ENCODE peak calls at places on chromosomes 16 and 17, in five cellular contexts. One of them, this sample, is unnamed.

GRCh38 chr16:84633622-84634021 is 14.7 kb upstream of the KLHL36 start:
- DNase-seq in transverse colon: no peak
- DNase-seq in dorsolateral prefrontal cortex: no peak
- DNase-seq in choroid plexus epithelial cell: peak
- DNase-seq in colonic mucosa: no peak
- DNase-seq in this sample: peak

GRCh38 chr16:86665319-86665675 is 86.9 kb downstream of the FOXL1 start:
- DNase-seq in transverse colon: no peak
- DNase-seq in dorsolateral prefrontal cortex: no peak
- DNase-seq in colonic mucosa: no peak
- DNase-seq in choroid plexus epithelial cell: peak
- DNase-seq in this sample: peak

GRCh38 chr17:57819273-57819672 is 30.6 kb downstream of the MRPS23 start:
- DNase-seq in transverse colon: no peak
- DNase-seq in colonic mucosa: no peak
- DNase-seq in choroid plexus epithelial cell: no peak
- DNase-seq in dorsolateral prefrontal cortex: no peak
- DNase-seq in this sample: no peak

GRCh38 chr16:2244926-2245795 is 6.2 kb downstream of the ECI1 start:
- DNase-seq in colonic mucosa: no peak
- DNase-seq in dorsolateral prefrontal cortex: no peak
- DNase-seq in choroid plexus epithelial cell: no peak
- DNase-seq in transverse colon: no peak
- DNase-seq in this sample: no peak

GRCh38 chr16:2977440-2977839 is 2.8 kb downstream of the PKMYT1 start:
- DNase-seq in choroid plexus epithelial cell: no peak
- DNase-seq in transverse colon: peak
- DNase-seq in dorsolateral prefrontal cortex: no peak
- DNase-seq in colonic mucosa: peak
- DNase-seq in this sample: no peak

GRCh38 chr16:65123846-65124513 is 2.1 kb upstream of the CDH11 start:
- DNase-seq in colonic mucosa: peak
- DNase-seq in transverse colon: no peak
- DNase-seq in dorsolateral prefrontal cortex: no peak
- DNase-seq in choroid plexus epithelial cell: peak
- DNase-seq in this sample: no peak

GRCh38 chr17:39194985-39195524 is 2.4 kb downstream of the CACNB1 start:
- DNase-seq in transverse colon: no peak
- DNase-seq in colonic mucosa: no peak
- DNase-seq in choroid plexus epithelial cell: no peak
- DNase-seq in dorsolateral prefrontal cortex: peak
- DNase-seq in this sample: no peak

GRCh38 chr17:378068-378467 is 25.5 kb upstream of the RPH3AL start:
- DNase-seq in choroid plexus epithelial cell: no peak
- DNase-seq in dorsolateral prefrontal cortex: no peak
- DNase-seq in transverse colon: no peak
- DNase-seq in colonic mucosa: no peak
- DNase-seq in this sample: no peak

GRCh38 chr17:39166437-39167335 is 725 bp upstream of the ARL5C start:
- DNase-seq in transverse colon: no peak
- DNase-seq in colonic mucosa: no peak
- DNase-seq in choroid plexus epithelial cell: no peak
- DNase-seq in dorsolateral prefrontal cortex: no peak
- DNase-seq in this sample: no peak

GRCh38 chr17:59479141-59479540 is 86.3 kb upstream of the DHX40 start:
- DNase-seq in transverse colon: no peak
- DNase-seq in dorsolateral prefrontal cortex: no peak
- DNase-seq in colonic mucosa: no peak
- DNase-seq in choroid plexus epithelial cell: no peak
- DNase-seq in this sample: no peak

GRCh38 chr16:56824335-56824734 is 40.7 kb upstream of the SLC12A3 start:
- DNase-seq in transverse colon: peak
- DNase-seq in choroid plexus epithelial cell: peak
- DNase-seq in dorsolateral prefrontal cortex: peak
- DNase-seq in colonic mucosa: peak
- DNase-seq in this sample: no peak

GRCh38 chr17:28579526-28579925 is 2.8 kb upstream of the ALDOC start:
- DNase-seq in colonic mucosa: no peak
- DNase-seq in choroid plexus epithelial cell: no peak
- DNase-seq in transverse colon: no peak
- DNase-seq in dorsolateral prefrontal cortex: no peak
- DNase-seq in this sample: no peak

GRCh38 chr17:80486692-80487091 is 10.3 kb upstream of the NPTX1 start:
- DNase-seq in choroid plexus epithelial cell: no peak
- DNase-seq in dorsolateral prefrontal cortex: no peak
- DNase-seq in colonic mucosa: no peak
- DNase-seq in transverse colon: no peak
- DNase-seq in this sample: no peak

GRCh38 chr17:44919885-44920564 is 4.7 kb upstream of the GFAP start:
- DNase-seq in transverse colon: peak
- DNase-seq in dorsolateral prefrontal cortex: peak
- DNase-seq in colonic mucosa: peak
- DNase-seq in choroid plexus epithelial cell: peak
- DNase-seq in this sample: peak

GRCh38 chr16:22216191-22216831 is 10.2 kb downstream of the EEF2K start:
- DNase-seq in transverse colon: no peak
- DNase-seq in colonic mucosa: no peak
- DNase-seq in choroid plexus epithelial cell: no peak
- DNase-seq in dorsolateral prefrontal cortex: peak
- DNase-seq in this sample: peak

GRCh38 chr17:72388765-72389473 is 268.1 kb downstream of the SOX9 start:
- DNase-seq in dorsolateral prefrontal cortex: no peak
- DNase-seq in transverse colon: no peak
- DNase-seq in choroid plexus epithelial cell: no peak
- DNase-seq in colonic mucosa: no peak
- DNase-seq in this sample: no peak

GRCh38 chr16:27228621-27229501 is 25.5 kb downstream of the KDM8 start:
- DNase-seq in dorsolateral prefrontal cortex: no peak
- DNase-seq in choroid plexus epithelial cell: no peak
- DNase-seq in transverse colon: no peak
- DNase-seq in colonic mucosa: no peak
- DNase-seq in this sample: no peak

GRCh38 chr17:78645421-78646295 is 68.5 kb upstream of the DNAH17 start:
- DNase-seq in dorsolateral prefrontal cortex: peak
- DNase-seq in colonic mucosa: peak
- DNase-seq in transverse colon: peak
- DNase-seq in choroid plexus epithelial cell: peak
- DNase-seq in this sample: peak

GRCh38 chr16:66487580-66488235 is 60.6 kb downstream of the BEAN1 start:
- DNase-seq in dorsolateral prefrontal cortex: peak
- DNase-seq in colonic mucosa: no peak
- DNase-seq in transverse colon: no peak
- DNase-seq in choroid plexus epithelial cell: peak
- DNase-seq in this sample: no peak

GRCh38 chr17:58202859-58203258 is 10.3 kb downstream of the EPX start:
- DNase-seq in colonic mucosa: no peak
- DNase-seq in transverse colon: no peak
- DNase-seq in dorsolateral prefrontal cortex: no peak
- DNase-seq in choroid plexus epithelial cell: no peak
- DNase-seq in this sample: no peak

GRCh38 chr16:61014869-61015268 is 1021.4 kb downstream of the CDH8 start:
- DNase-seq in dorsolateral prefrontal cortex: no peak
- DNase-seq in choroid plexus epithelial cell: no peak
- DNase-seq in transverse colon: no peak
- DNase-seq in colonic mucosa: no peak
- DNase-seq in this sample: no peak

GRCh38 chr17:62109378-62109902 is 44.4 kb upstream of the MED13 start:
- DNase-seq in choroid plexus epithelial cell: peak
- DNase-seq in transverse colon: peak
- DNase-seq in dorsolateral prefrontal cortex: no peak
- DNase-seq in colonic mucosa: peak
- DNase-seq in this sample: peak

GRCh38 chr17:16925461-16926060 is 46.4 kb downstream of the TNFRSF13B start:
- DNase-seq in transverse colon: peak
- DNase-seq in colonic mucosa: no peak
- DNase-seq in dorsolateral prefrontal cortex: no peak
- DNase-seq in choroid plexus epithelial cell: no peak
- DNase-seq in this sample: no peak

GRCh38 chr16:69406780-69407331 is 17.6 kb upstream of the CYB5B start:
- DNase-seq in choroid plexus epithelial cell: no peak
- DNase-seq in dorsolateral prefrontal cortex: no peak
- DNase-seq in colonic mucosa: no peak
- DNase-seq in transverse colon: no peak
- DNase-seq in this sample: no peak

GRCh38 chr16:86018487-86018886 is 119.5 kb downstream of the IRF8 start:
- DNase-seq in dorsolateral prefrontal cortex: no peak
- DNase-seq in choroid plexus epithelial cell: peak
- DNase-seq in transverse colon: peak
- DNase-seq in colonic mucosa: peak
- DNase-seq in this sample: peak

GRCh38 chr17:78366109-78366848 is 6.4 kb upstream of the SOCS3 start:
- DNase-seq in transverse colon: no peak
- DNase-seq in choroid plexus epithelial cell: peak
- DNase-seq in colonic mucosa: no peak
- DNase-seq in dorsolateral prefrontal cortex: no peak
- DNase-seq in this sample: no peak

GRCh38 chr16:4176794-4177438 is 60.7 kb upstream of the ADCY9 start:
- DNase-seq in dorsolateral prefrontal cortex: peak
- DNase-seq in choroid plexus epithelial cell: peak
- DNase-seq in transverse colon: peak
- DNase-seq in colonic mucosa: no peak
- DNase-seq in this sample: peak

GRCh38 chr17:39979021-39979660 is 1.5 kb upstream of the PSMD3 start:
- DNase-seq in choroid plexus epithelial cell: peak
- DNase-seq in colonic mucosa: no peak
- DNase-seq in transverse colon: no peak
- DNase-seq in dorsolateral prefrontal cortex: no peak
- DNase-seq in this sample: peak

GRCh38 chr17:61635913-61636432 is 45.0 kb upstream of the NACA2 start:
- DNase-seq in choroid plexus epithelial cell: peak
- DNase-seq in colonic mucosa: peak
- DNase-seq in transverse colon: peak
- DNase-seq in dorsolateral prefrontal cortex: no peak
- DNase-seq in this sample: peak

GRCh38 chr16:12065866-12066545 is 89.5 kb downstream of the SNX29 start:
- DNase-seq in dorsolateral prefrontal cortex: no peak
- DNase-seq in choroid plexus epithelial cell: no peak
- DNase-seq in transverse colon: no peak
- DNase-seq in colonic mucosa: no peak
- DNase-seq in this sample: no peak

DNA sequence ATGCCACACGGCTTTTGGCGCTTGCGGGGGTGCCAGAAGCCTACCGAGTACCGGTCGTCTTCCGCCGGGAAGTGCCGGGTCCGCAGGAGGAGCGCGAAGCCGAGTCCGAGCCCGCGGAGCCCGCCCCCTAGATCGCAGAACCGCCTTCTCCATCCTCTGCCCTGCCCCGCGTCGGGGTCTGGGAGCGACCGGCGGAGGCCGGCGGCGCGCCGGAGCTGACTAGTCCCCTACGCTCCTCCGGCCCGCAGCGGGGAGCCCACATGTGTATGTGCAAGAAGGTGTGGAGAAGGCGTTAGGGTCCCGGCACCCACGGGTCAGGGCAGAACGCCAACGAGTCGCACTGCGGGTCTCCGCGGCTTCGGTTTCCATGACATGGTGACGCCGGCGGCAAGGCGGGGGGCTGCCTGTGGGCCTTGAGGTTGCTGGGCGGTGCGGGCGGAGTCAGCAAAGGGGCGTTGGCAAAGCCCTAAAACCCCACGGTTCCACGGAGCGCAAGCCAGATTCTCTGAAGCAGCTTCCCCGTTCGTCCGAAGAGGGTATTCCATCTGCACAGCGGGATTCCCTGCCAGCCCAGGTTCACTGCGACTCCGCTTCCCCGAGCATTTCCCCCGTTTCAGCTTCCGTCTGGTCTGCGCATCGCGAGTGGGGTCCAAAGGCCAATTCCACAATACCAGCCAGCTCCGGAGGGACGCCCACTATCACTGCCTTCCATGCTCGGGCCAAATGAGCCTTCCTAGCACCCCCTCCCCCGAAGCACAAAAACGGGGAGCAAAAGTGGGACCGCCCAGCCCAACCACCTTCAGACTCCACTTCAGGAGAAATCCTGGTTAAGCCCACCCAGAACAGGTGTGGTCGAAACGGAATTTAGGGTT is 2.3 kb upstream of the LHX1 start:
- DNase-seq in transverse colon: no peak
- DNase-seq in colonic mucosa: no peak
- DNase-seq in dorsolateral prefrontal cortex: no peak
- DNase-seq in choroid plexus epithelial cell: no peak
- DNase-seq in this sample: no peak
- H3K4me3 ChIP-seq in transverse colon: no peak
- H3K4me3 ChIP-seq in colonic mucosa: no peak
- H3K4me3 ChIP-seq in dorsolateral prefrontal cortex: no peak
- H3K4me3 ChIP-seq in choroid plexus epithelial cell: no peak
- H3K4me3 ChIP-seq in this sample: no peak

GRCh38 chr17:66448008-66448644 is 145.7 kb downstream of the PRKCA start:
- DNase-seq in colonic mucosa: no peak
- DNase-seq in dorsolateral prefrontal cortex: no peak
- DNase-seq in choroid plexus epithelial cell: no peak
- DNase-seq in transverse colon: no peak
- DNase-seq in this sample: no peak

GRCh38 chr17:66450857-66451158 is 148.4 kb downstream of the PRKCA start:
- DNase-seq in dorsolateral prefrontal cortex: no peak
- DNase-seq in colonic mucosa: no peak
- DNase-seq in transverse colon: no peak
- DNase-seq in choroid plexus epithelial cell: no peak
- DNase-seq in this sample: no peak

GRCh38 chr17:66449418-66449977 is 147.1 kb downstream of the PRKCA start:
- DNase-seq in colonic mucosa: no peak
- DNase-seq in transverse colon: no peak
- DNase-seq in dorsolateral prefrontal cortex: no peak
- DNase-seq in choroid plexus epithelial cell: no peak
- DNase-seq in this sample: no peak

GRCh38 chr17:66450008-66450856 is 147.8 kb downstream of the PRKCA start:
- DNase-seq in choroid plexus epithelial cell: peak
- DNase-seq in colonic mucosa: no peak
- DNase-seq in transverse colon: no peak
- DNase-seq in dorsolateral prefrontal cortex: no peak
- DNase-seq in this sample: no peak

GRCh38 chr17:66451188-66452149 is 149.1 kb downstream of the PRKCA start:
- DNase-seq in dorsolateral prefrontal cortex: no peak
- DNase-seq in colonic mucosa: peak
- DNase-seq in choroid plexus epithelial cell: no peak
- DNase-seq in transverse colon: peak
- DNase-seq in this sample: no peak
- TF ChIP-seq CTCF in dorsolateral prefrontal cortex: no peak
- TF ChIP-seq CTCF in colonic mucosa: peak
- TF ChIP-seq CTCF in choroid plexus epithelial cell: peak
- TF ChIP-seq CTCF in transverse colon: peak
- TF ChIP-seq CTCF in this sample: peak

DNA sequence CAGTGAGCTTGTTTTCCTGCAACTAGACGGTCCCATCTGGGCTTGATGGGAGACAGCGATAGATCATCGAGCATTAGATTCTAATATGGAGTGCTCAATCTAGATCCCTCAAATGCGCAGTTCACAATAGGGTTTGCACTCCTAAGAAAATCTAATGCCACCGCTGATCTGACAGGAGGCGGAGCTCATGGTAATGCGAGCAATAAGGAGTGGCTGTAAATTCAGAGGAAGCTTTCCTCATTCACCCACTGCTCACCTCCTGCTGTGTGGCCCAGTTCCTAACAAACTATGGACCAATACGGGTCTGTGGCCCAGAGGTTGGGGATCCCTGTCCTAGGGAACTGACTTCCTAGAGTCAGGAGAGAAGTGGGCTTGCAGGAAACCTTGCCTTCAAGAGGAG is 25.3 kb upstream of the AMZ2 start:
- DNase-seq in transverse colon: no peak
- DNase-seq in colonic mucosa: no peak
- DNase-seq in choroid plexus epithelial cell: no peak
- DNase-seq in dorsolateral prefrontal cortex: no peak
- DNase-seq in this sample: no peak
- H3K4me3 ChIP-seq in transverse colon: no peak
- H3K4me3 ChIP-seq in colonic mucosa: no peak
- H3K4me3 ChIP-seq in choroid plexus epithelial cell: no peak
- H3K4me3 ChIP-seq in dorsolateral prefrontal cortex: no peak
- H3K4me3 ChIP-seq in this sample: no peak

GRCh38 chr17:41518789-41519449 is at the start of gene KRT15:
- DNase-seq in choroid plexus epithelial cell: peak
- DNase-seq in colonic mucosa: no peak
- DNase-seq in dorsolateral prefrontal cortex: no peak
- DNase-seq in transverse colon: no peak
- DNase-seq in this sample: peak
- TF ChIP-seq CTCF in choroid plexus epithelial cell: peak
- TF ChIP-seq CTCF in colonic mucosa: no peak
- TF ChIP-seq CTCF in dorsolateral prefrontal cortex: no peak
- TF ChIP-seq CTCF in transverse colon: no peak
- TF ChIP-seq CTCF in this sample: no peak